ENCODE peak calls at places on chromosomes 6 and 20, in eight cellular contexts. X is AG04450, P is Peyer's patch, B is foreskin fibroblast, G is epithelial cell of esophagus, D is PC-3, N is right lobe of liver, F is Panc1. S is an unnamed sample.

GRCh38 chr20:32510601-32511357 is 74.4 kb downstream of the NOL4L start:
- DNase-seq in X (no peak), P (no peak), B (no peak), G (peak), D (no peak), N (no peak), F (no peak), S (no peak)

GRCh38 chr6:47042238-47042843 is at the start of gene ADGRF1:
- DNase-seq in X (no peak), P (no peak), B (no peak), G (peak), D (peak), N (no peak), F (no peak), S (peak)

GRCh38 chr6:82616386-82617028 is 252.9 kb downstream of the TPBG start:
- DNase-seq in X (no peak), P (no peak), B (peak), G (peak), D (no peak), N (no peak), F (no peak), S (no peak)

GRCh38 chr20:35991142-35991771 is 22.9 kb downstream of the CNBD2 start:
- DNase-seq in X (no peak), P (no peak), B (peak), G (peak), D (peak), N (no peak), F (no peak), S (no peak)

GRCh38 chr6:30613251-30614043 is 3.6 kb downstream of the PPP1R10 start:
- DNase-seq in X (no peak), P (no peak), B (no peak), G (peak), D (peak), N (no peak), F (no peak), S (no peak)

GRCh38 chr6:123841067-123841896 is 37.6 kb downstream of the NKAIN2 start:
- DNase-seq in X (no peak), P (no peak), B (no peak), G (no peak), D (no peak), N (no peak), F (no peak), S (no peak)

GRCh38 chr6:138546733-138547185 is 47.5 kb upstream of the NHSL1 start:
- DNase-seq in X (no peak), P (no peak), B (no peak), G (peak), D (peak), N (no peak), F (no peak), S (no peak)

GRCh38 chr6:105269390-105269789 is 89.6 kb upstream of the POPDC3 start:
- DNase-seq in X (no peak), P (no peak), B (no peak), G (no peak), D (no peak), N (no peak), F (no peak), S (no peak)

GRCh38 chr20:47888351-47888750 is 103.1 kb upstream of the SULF2 start:
- DNase-seq in X (no peak), P (no peak), B (no peak), G (no peak), D (no peak), N (no peak), F (no peak), S (no peak)

GRCh38 chr6:73451166-73452106 is 661 bp downstream of the CGAS start:
- DNase-seq in X (no peak), P (peak), B (peak), G (peak), D (peak), N (peak), F (peak), S (no peak)

GRCh38 chr6:78868124-78868523 is 773 bp downstream of the IRAK1BP1 start:
- DNase-seq in X (no peak), P (no peak), B (no peak), G (no peak), D (no peak), N (no peak), F (no peak), S (no peak)

DNA sequence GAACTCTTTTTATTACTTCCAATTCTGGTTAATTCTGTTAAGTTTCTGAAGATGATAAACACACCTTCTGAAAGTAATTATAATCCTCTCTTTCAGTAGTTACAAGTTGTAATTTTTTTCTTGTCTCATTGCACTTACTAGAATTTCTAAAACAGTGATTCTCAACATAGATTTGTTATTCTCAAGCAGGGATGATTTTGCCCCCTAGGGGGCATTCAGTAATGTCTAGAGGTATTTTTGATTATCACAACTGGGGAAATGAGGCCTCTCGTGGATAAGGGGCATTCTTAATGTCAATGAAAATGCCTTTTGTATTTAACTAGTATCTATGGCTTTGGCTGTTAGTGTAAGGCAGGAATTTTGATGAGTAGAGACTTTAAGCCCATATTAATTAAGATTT is 39.4 kb upstream of the MAFB start:
- DNase-seq in X (no peak), P (no peak), B (no peak), G (no peak), D (peak), N (no peak), F (no peak), S (no peak)
- TF ChIP-seq CTCF in X (peak), P (no peak), B (peak), G (no peak), D (peak), N (no peak), F (peak), S (peak)

DNA sequence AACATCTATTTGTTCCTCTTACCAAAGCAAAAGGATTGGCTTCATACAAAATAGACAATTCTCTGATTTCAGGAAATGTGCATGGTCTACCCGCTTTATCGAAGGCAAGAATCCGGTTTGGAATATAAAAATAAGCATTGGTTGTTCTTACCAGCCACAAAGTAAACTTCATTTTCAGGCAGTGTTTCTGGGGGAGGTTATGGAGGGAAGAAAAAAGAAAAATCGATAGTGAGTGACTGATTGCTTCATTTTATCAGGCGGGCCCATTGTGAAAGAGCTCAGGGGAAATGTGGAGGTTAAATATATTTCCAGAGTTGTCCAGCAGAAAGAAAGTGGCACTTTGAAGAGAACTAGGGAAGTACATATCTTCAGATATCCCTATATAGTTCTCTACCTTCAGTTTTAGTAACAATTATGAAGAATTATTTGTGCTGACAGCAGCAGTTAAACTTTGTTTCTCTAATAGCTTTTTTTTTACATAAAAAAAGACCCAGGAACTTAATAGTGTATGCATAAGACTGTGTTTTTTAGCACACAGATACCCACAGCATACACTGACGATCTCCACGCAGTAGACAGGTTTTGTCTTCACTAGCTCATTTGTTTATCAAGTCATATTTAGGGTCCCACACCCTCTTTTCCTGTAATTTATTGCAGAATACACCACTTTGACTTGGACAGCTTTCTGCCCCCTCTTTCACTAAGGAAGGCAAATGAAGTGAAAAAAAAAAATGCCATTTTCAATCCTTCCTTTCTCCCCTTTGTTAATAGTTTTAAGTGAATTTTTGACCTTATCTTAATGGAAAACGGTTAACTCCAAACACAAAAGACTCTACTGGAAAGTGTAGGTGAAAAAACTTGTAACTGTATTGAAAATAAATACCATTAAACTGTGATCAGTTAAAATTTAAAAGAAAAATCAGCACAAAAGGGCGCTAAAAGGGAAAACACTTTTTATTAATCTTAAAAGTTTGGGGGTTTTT is 2.9 kb downstream of the POU3F2 start:
- DNase-seq in X (no peak), P (no peak), B (no peak), G (no peak), D (no peak), N (no peak), F (no peak), S (no peak)
- H3K4me3 ChIP-seq in X (no peak), P (no peak), B (no peak), G (no peak), D (no peak), N (no peak), F (no peak), S (no peak)

GRCh38 chr6:24666616-24667377 is at the start of the genes ACOT13 and TDP2:
- DNase-seq in X (peak), P (peak), B (peak), G (peak), D (peak), N (peak), F (peak), S (peak)
- TF ChIP-seq CTCF in X (peak), P (peak), B (peak), G (peak), D (peak), N (peak), F (peak), S (peak)

DNA sequence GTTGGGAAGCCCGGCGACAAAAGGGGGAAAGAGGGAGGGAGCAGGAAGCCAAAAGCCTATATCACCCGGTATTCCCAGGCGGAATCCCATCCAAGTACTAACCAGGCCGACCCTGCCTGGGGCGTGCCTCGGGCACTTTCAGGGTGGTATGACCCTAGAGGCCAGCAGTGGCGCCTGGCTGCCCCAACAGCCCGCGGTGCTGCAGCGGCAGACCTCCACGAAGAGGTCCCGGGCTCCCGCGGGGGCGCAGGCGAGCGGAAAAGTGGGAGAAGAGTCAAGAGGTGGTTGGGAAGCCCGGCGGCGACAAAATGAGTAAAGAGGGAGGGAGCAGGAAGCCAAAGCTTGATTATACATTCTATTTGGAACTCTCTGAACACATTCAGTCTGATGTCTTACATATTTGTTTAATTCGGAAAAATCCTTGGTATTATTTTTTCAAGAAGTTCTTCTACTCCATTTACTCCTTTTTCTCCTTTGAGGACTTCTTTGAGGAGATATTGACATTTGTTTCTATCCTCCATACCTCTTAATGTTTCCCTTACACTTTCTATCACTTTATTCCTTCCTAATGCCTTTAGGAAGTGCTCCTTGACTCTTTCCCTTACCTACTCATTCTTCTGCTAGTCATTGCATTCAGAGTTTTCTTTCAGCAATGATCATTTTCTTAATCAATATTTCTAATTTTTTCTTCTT is 11.5 kb downstream of the TREML4 start:
- DNase-seq in X (no peak), P (no peak), B (no peak), G (no peak), D (no peak), N (no peak), F (no peak), S (no peak)
- H3K4me3 ChIP-seq in X (no peak), P (no peak), B (no peak), G (no peak), D (no peak), N (no peak), F (no peak), S (no peak)

DNA sequence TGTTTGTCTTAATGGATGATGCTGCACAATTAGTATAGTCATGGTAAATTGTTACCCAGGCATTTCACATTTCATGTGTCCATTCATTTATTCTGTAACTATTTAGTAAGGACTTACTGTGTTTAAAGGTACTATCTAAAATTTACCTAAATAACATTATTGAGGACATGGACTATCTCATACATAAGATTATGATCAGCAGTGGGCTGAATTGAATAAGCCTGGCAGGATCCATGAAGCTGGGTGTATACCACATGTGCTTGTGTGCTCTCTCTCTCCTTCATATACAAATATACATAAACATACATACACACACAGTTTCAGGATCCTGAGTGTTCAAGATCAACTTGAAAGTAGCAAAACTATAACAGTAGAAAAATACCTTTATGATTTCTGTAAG is 595.4 kb downstream of the EPM2A start:
- DNase-seq in X (no peak), P (no peak), B (no peak), G (no peak), D (no peak), N (no peak), F (no peak), S (no peak)
- TF ChIP-seq CTCF in X (no peak), P (no peak), B (no peak), G (no peak), D (no peak), N (no peak), F (no peak), S (no peak)

S was measured in kidney epithelial cell.